ENCODE peak calls at places on chromosomes 3 and 15, in four cellular contexts. B is HCT116, D is K562, P is H1. O is an unnamed sample.

GRCh38 chr3:126607214-126607908 is 47.6 kb downstream of the TXNRD3 start:
- DNase-seq in B (no peak), D (peak; percentile 59), P (no peak), O (no peak)

GRCh38 chr15:71807691-71808091 is 2.7 kb upstream of the NR2E3 start:
- DNase-seq in B (no peak), D (no peak), P (peak; percentile 61), O (no peak)

GRCh38 chr3:50591196-50591741 is 20.3 kb downstream of the CISH start:
- DNase-seq in B (no peak), D (no peak), P (no peak), O (no peak)

GRCh38 chr15:74964794-74965193 is 8.2 kb upstream of the RPP25 start:
- DNase-seq in B (no peak), D (no peak), P (no peak), O (no peak)

GRCh38 chr15:35533130-35534110 is 12.5 kb downstream of the DPH6 start:
- DNase-seq in B (no peak), D (no peak), P (no peak), O (no peak)

GRCh38 chr3:81851166-81851565 is 89.7 kb upstream of the GBE1 start:
- DNase-seq in B (no peak), D (no peak), P (no peak), O (no peak)

GRCh38 chr15:50857763-50858162 is 50.7 kb upstream of the AP4E1 start:
- DNase-seq in B (no peak), D (peak; percentile 62), P (no peak), O (no peak)

GRCh38 chr3:119187266-119187665 is 13.9 kb downstream of the UPK1B start:
- DNase-seq in B (no peak), D (no peak), P (no peak), O (no peak)

GRCh38 chr15:63826513-63826912 is 7.2 kb downstream of the HERC1 start:
- DNase-seq in B (no peak), D (peak; percentile 66), P (no peak), O (no peak)

GRCh38 chr15:69452702-69453513 is at the start of gene RPLP1:
- DNase-seq in B (peak; percentile 81), D (peak; percentile 97), P (peak; percentile 98), O (no peak)

GRCh38 chr3:120093923-120094775 is at the start of gene GSK3B:
- DNase-seq in B (peak; percentile 99), D (no peak), P (peak; percentile 98), O (peak; percentile 48)

GRCh38 chr3:165644331-165644730 is 192.9 kb downstream of the BCHE start:
- DNase-seq in B (no peak), D (no peak), P (no peak), O (no peak)

GRCh38 chr3:165641569-165642310 is 195.5 kb downstream of the BCHE start:
- DNase-seq in B (no peak), D (no peak), P (no peak), O (no peak)

GRCh38 chr3:165643433-165643824 is 193.8 kb downstream of the BCHE start:
- DNase-seq in B (no peak), D (no peak), P (no peak), O (no peak)

GRCh38 chr3:165640970-165641369 is 196.3 kb downstream of the BCHE start:
- DNase-seq in B (no peak), D (no peak), P (no peak), O (no peak)

DNA sequence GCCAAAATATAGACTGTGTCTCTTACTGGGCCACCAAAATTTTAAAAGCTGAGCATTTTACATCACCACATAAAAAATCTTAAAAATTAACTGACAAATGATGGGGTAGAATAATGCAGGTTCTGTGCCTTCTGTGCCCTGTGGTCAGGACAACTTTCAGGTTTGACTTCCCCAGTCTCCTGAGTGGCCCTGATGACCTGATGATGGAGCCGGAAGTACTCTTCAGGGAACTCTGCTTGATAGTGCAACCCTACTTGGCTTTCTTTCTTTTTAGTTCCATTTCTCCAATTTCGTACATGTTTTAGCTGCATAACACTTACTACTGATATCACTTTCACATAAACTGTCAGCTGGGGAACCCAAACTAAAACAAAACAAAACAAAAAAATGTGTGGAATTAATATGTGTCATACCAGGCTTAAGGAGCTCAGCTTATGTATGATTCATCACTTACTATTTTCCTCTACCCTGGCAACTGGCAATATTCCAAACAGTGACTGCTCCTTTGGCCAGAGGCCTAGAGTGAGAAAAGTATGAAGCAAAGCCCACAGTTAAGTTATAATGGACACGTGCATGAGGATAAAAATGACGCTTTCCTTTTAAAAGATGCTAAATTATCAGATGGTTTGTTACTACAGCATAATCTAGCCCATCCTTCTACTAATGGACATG is 194.3 kb downstream of the BCHE start:
- DNase-seq in B (peak; percentile 93), D (no peak), P (no peak), O (no peak)
- TF ChIP-seq FOSL1 in B (peak; percentile 90), D (no peak), P (no peak), O (no peak)

GRCh38 chr15:29092376-29093064 is 177.1 kb downstream of the NSMCE3 start:
- DNase-seq in B (no peak), D (no peak), P (no peak), O (no peak)

GRCh38 chr15:29089731-29090616 is 179.6 kb downstream of the NSMCE3 start:
- DNase-seq in B (no peak), D (no peak), P (no peak), O (no peak)

GRCh38 chr15:29088666-29089065 is 181.0 kb downstream of the NSMCE3 start:
- DNase-seq in B (no peak), D (no peak), P (no peak), O (no peak)

GRCh38 chr15:29091666-29092065 is 178.0 kb downstream of the NSMCE3 start:
- DNase-seq in B (no peak), D (no peak), P (no peak), O (no peak)

GRCh38 chr15:29090617-29091466 is 178.8 kb downstream of the NSMCE3 start:
- DNase-seq in B (peak; percentile 12), D (peak; percentile 56), P (peak; percentile 85), O (peak; percentile 12)
- TF ChIP-seq FOSL1 in B (no peak), D (no peak), P (no peak), O (no peak)

GRCh38 chr3:65855370-65856100 is 183.2 kb downstream of the MAGI1 start:
- DNase-seq in B (no peak), D (no peak), P (no peak), O (peak; percentile 54)

GRCh38 chr3:65851827-65852226 is 186.9 kb downstream of the MAGI1 start:
- DNase-seq in B (no peak), D (no peak), P (no peak), O (no peak)

GRCh38 chr3:65857327-65857726 is 181.4 kb downstream of the MAGI1 start:
- DNase-seq in B (no peak), D (no peak), P (no peak), O (peak; percentile 19)

GRCh38 chr3:65856907-65857306 is 181.8 kb downstream of the MAGI1 start:
- DNase-seq in B (no peak), D (no peak), P (no peak), O (peak; percentile 53)

DNA sequence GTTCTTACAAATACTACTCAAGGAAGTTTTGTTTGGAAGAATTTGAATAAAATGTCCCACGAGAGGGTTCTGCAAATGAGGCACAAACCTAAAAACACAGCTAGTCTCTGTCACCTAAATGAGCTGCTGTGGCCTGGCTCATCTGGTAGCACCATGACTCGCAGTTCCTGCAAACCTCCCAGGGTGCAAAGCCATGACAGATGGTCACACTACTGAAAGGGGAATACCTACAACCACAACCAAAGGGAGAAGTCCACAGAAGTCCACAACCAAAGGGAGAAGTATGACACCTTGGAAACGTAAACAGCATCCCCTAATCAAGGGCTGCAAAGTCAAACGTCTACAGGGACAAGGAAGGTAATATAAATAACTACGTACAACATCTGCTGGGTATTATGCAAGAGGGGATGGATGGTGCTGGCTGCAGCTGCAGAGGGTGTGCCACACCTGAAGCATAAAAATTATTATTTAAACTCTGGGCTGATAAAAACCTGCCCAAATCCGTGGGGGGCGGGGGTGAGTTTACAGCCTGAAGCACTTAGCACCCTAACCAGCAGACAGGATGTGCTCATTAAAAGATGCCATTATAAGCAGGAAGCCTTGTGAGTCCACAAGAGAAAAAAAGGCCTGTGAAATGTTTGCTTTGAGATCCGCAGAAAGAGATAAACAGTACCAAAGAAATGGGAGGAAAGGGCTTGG is 184.0 kb downstream of the MAGI1 start:
- DNase-seq in B (no peak), D (no peak), P (no peak), O (no peak)
- TF ChIP-seq FOSL1 in B (no peak), D (no peak), P (no peak), O (no peak)

GRCh38 chr3:72183489-72183888 is 398.5 kb upstream of the PROK2 start:
- DNase-seq in B (no peak), D (no peak), P (no peak), O (no peak)

GRCh38 chr3:72185549-72186484 is 400.9 kb upstream of the PROK2 start:
- DNase-seq in B (no peak), D (peak; percentile 84), P (no peak), O (peak; percentile 7)

GRCh38 chr3:72187131-72187530 is 402.2 kb upstream of the PROK2 start:
- DNase-seq in B (no peak), D (peak; percentile 49), P (no peak), O (peak; percentile 62)

GRCh38 chr3:72189344-72189743 is 404.4 kb upstream of the PROK2 start:
- DNase-seq in B (no peak), D (peak; percentile 48), P (no peak), O (no peak)

DNA sequence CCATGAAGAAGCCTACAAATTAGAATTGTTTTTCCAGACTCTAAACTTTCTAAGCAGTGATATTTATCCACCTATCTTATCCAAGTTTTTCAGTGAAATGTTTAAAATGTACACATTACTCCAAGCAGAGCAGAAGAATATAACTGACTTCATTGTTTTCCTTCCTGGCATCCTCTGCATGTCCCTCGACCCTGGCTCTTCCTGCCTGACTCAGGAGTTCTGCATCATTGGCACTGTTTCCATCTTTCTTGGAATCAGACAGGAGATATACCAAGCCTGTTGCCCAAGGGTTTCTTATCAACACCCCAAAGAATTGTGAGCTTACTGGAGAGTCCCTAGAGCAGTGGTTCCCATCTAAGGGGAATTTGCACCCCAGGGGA is 401.5 kb upstream of the PROK2 start:
- DNase-seq in B (no peak), D (no peak), P (no peak), O (no peak)
- TF ChIP-seq FOSL1 in B (no peak), D (peak; percentile 56), P (no peak), O (no peak)

GRCh38 chr3:66620185-66620803 is 119.5 kb upstream of the LRIG1 start:
- DNase-seq in B (no peak), D (no peak), P (no peak), O (no peak)

GRCh38 chr3:66610548-66610909 is 109.7 kb upstream of the LRIG1 start:
- DNase-seq in B (no peak), D (no peak), P (no peak), O (no peak)

GRCh38 chr3:66617351-66617750 is 116.5 kb upstream of the LRIG1 start:
- DNase-seq in B (no peak), D (no peak), P (no peak), O (no peak)

GRCh38 chr3:66618066-66618465 is 117.2 kb upstream of the LRIG1 start:
- DNase-seq in B (no peak), D (no peak), P (no peak), O (no peak)

DNA sequence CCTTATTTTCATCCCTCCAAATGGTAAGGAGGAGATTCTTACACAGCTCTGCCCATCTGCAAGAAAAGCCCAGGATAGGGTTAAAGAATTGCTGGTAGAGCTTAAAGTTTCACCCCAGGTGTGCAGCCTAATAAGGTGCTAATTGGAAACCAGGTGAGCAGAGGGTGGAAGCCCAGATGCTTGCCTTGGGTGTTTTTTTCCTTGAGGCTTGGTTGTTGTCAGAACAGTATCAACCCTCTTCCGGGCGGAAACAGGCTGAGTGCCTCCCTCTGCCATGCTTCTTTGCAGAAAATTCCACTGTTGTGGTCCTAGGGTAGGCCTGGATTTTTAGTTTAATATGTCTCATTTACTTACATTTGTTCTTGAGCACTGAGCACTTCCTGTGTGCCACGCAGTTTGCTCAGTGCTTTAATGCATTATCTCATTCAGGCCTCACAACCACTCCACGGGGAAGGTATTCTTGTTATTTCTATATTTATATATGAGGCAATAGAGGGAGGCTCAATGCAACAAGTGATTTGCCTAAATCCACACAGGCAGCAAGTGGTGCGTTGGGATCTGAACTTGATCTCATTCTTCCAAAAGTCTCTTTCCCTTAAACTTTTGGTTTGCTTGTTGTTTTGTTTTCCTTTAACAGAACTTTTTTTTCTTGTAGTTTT is 115.0 kb upstream of the LRIG1 start:
- DNase-seq in B (no peak), D (no peak), P (no peak), O (no peak)
- TF ChIP-seq FOSL1 in B (no peak), D (no peak), P (no peak), O (no peak)

O was measured in HepG2.